ENCODE peak calls at places on chromosomes 5 and 9, in five cellular contexts. I is IMR-90, N is mucosa of descending colon, E is AG10803, W is foreskin fibroblast. D is an unnamed sample.

GRCh38 chr9:36725777-36726356 is 153.2 kb downstream of the MELK start:
- DNase-seq in E (no peak), W (no peak), N (no peak), I (no peak), D (no peak)

GRCh38 chr5:153755913-153756500 is 265.5 kb downstream of the GRIA1 start:
- DNase-seq in W (peak), E (peak), I (no peak), N (no peak), D (no peak)

GRCh38 chr5:31049461-31049860 is 144.0 kb upstream of the CDH6 start:
- DNase-seq in I (no peak), N (no peak), W (no peak), E (no peak), D (no peak)

GRCh38 chr5:65141487-65141886 is 340.2 kb downstream of the ADAMTS6 start:
- DNase-seq in W (no peak), N (no peak), I (no peak), E (peak), D (no peak)

GRCh38 chr9:89738137-89738932 is 133.5 kb downstream of the GADD45G start:
- DNase-seq in I (no peak), N (no peak), W (no peak), E (no peak), D (no peak)

GRCh38 chr9:93899609-93900435 is 55.3 kb downstream of the BARX1 start:
- DNase-seq in E (no peak), N (no peak), W (no peak), I (no peak), D (no peak)

GRCh38 chr9:122350577-122351355 is 20.1 kb upstream of the PTGS1 start:
- DNase-seq in E (peak), N (peak), W (peak), I (peak), D (peak)

GRCh38 chr9:27398982-27399653 is 102.2 kb upstream of the EQTN start:
- DNase-seq in I (no peak), N (no peak), E (no peak), W (no peak), D (no peak)

GRCh38 chr5:140383300-140383699 is 18.3 kb upstream of the ANKHD1 start:
- DNase-seq in N (no peak), E (no peak), I (no peak), W (no peak), D (no peak)

GRCh38 chr5:141680178-141680577 is 1.9 kb downstream of the ARAP3 start:
- DNase-seq in N (no peak), E (no peak), I (no peak), W (no peak), D (no peak)

GRCh38 chr5:51156838-51157237 is 226.4 kb upstream of the ISL1 start:
- DNase-seq in I (no peak), E (no peak), W (no peak), N (no peak), D (no peak)

GRCh38 chr5:68920888-68921287 is 172.9 kb upstream of the SLC30A5 start:
- DNase-seq in E (no peak), I (no peak), W (no peak), N (no peak), D (no peak)

GRCh38 chr5:62795912-62796311 is 217.3 kb downstream of the LRRC70 start:
- DNase-seq in I (no peak), N (no peak), E (no peak), W (no peak), D (no peak)

GRCh38 chr5:82335807-82336206 is 57.7 kb upstream of the RPS23 start:
- DNase-seq in N (no peak), I (peak), W (peak), E (peak), D (no peak)

GRCh38 chr9:105967798-105968197 is 273.5 kb downstream of the TMEM38B start:
- DNase-seq in W (no peak), N (no peak), E (no peak), I (no peak), D (no peak)

GRCh38 chr9:94861589-94862241 is 135.2 kb downstream of the AOPEP start:
- DNase-seq in I (peak), W (peak), E (peak), N (no peak), D (no peak)

GRCh38 chr5:169637085-169637855 is at the start of gene DOCK2:
- DNase-seq in W (no peak), E (no peak), I (no peak), N (peak), D (peak)

GRCh38 chr9:125376261-125377226 is 114.9 kb downstream of the GAPVD1 start:
- DNase-seq in I (no peak), E (no peak), N (no peak), W (no peak), D (no peak)

GRCh38 chr5:141958773-141959172 is 771 bp upstream of the PCDH12 start:
- DNase-seq in W (peak), E (peak), N (no peak), I (peak), D (no peak)

GRCh38 chr9:37678789-37679273 is 28.1 kb downstream of the FRMPD1 start:
- DNase-seq in W (no peak), E (no peak), I (no peak), N (no peak), D (no peak)

GRCh38 chr9:136551401-136552116 is 5.7 kb upstream of the NOTCH1 start:
- DNase-seq in I (peak), E (peak), N (peak), W (peak), D (peak)

GRCh38 chr9:5688109-5688508 is 59.2 kb downstream of the RIC1 start:
- DNase-seq in E (no peak), N (no peak), W (peak), I (peak), D (no peak)

GRCh38 chr5:93785475-93785874 is 44.1 kb upstream of the POU5F2 start:
- DNase-seq in I (no peak), N (no peak), E (no peak), W (no peak), D (no peak)

GRCh38 chr5:94017579-94017978 is 276.2 kb upstream of the POU5F2 start:
- DNase-seq in I (peak), W (peak), N (no peak), E (no peak), D (no peak)

GRCh38 chr9:22244141-22245011 is 202.2 kb upstream of the DMRTA1 start:
- DNase-seq in E (peak), W (peak), N (peak), I (peak), D (peak)

GRCh38 chr5:131720714-131721113 is 76.1 kb downstream of the FNIP1 start:
- DNase-seq in E (no peak), I (no peak), N (no peak), W (peak), D (no peak)

GRCh38 chr9:82333671-82334070 is 345.1 kb downstream of the SPATA31D1 start:
- DNase-seq in E (no peak), N (no peak), W (peak), I (peak), D (no peak)

GRCh38 chr5:41286696-41287095 is 73.4 kb upstream of the C6 start:
- DNase-seq in W (no peak), I (no peak), N (no peak), E (no peak), D (no peak)

GRCh38 chr9:112789493-112789892 is 38.9 kb downstream of the SNX30 start:
- DNase-seq in I (peak), E (peak), W (peak), N (no peak), D (no peak)

GRCh38 chr5:66701244-66701643 is 105.1 kb downstream of the MAST4 start:
- DNase-seq in I (no peak), E (no peak), N (no peak), W (no peak), D (peak)

GRCh38 chr5:14035859-14036440 is 91.5 kb upstream of the DNAH5 start:
- DNase-seq in I (peak), W (peak), N (no peak), E (peak), D (peak)

GRCh38 chr5:157460921-157461792 is 1.1 kb downstream of the NIPAL4 start:
- DNase-seq in W (no peak), N (no peak), E (no peak), I (no peak), D (no peak)

GRCh38 chr5:127696688-127697087 is 6.5 kb upstream of the CCDC192 start:
- DNase-seq in E (peak), N (no peak), W (peak), I (peak), D (no peak)

GRCh38 chr5:26482817-26483375 is 555.5 kb downstream of the CDH9 start:
- DNase-seq in E (peak), I (no peak), W (peak), N (no peak), D (peak)

GRCh38 chr5:141532726-141533125 is 43.8 kb downstream of the PCDHGC5 start:
- DNase-seq in N (no peak), I (no peak), W (peak), E (no peak), D (no peak)

GRCh38 chr5:108515706-108516105 is 133.8 kb upstream of the FBXL17 start:
- DNase-seq in N (no peak), E (peak), W (no peak), I (no peak), D (no peak)

GRCh38 chr5:1472964-1473628 is 27.9 kb upstream of the SLC6A3 start:
- DNase-seq in E (no peak), I (no peak), W (no peak), N (peak), D (no peak)

GRCh38 chr5:117590944-117591343 is 1016.3 kb upstream of the SEMA6A start:
- DNase-seq in E (no peak), I (peak), N (no peak), W (peak), D (peak)

GRCh38 chr9:131667576-131667975 is 72.3 kb downstream of the RAPGEF1 start:
- DNase-seq in I (no peak), N (no peak), W (no peak), E (peak), D (peak)

GRCh38 chr9:131668057-131668438 is 71.8 kb downstream of the RAPGEF1 start:
- DNase-seq in I (no peak), E (no peak), N (no peak), W (no peak), D (no peak)

GRCh38 chr9:131669234-131670172 is 70.4 kb downstream of the RAPGEF1 start:
- DNase-seq in N (no peak), E (no peak), I (no peak), W (no peak), D (no peak)

GRCh38 chr9:131670247-131670681 is 69.6 kb downstream of the RAPGEF1 start:
- DNase-seq in I (no peak), W (no peak), E (no peak), N (no peak), D (no peak)

DNA sequence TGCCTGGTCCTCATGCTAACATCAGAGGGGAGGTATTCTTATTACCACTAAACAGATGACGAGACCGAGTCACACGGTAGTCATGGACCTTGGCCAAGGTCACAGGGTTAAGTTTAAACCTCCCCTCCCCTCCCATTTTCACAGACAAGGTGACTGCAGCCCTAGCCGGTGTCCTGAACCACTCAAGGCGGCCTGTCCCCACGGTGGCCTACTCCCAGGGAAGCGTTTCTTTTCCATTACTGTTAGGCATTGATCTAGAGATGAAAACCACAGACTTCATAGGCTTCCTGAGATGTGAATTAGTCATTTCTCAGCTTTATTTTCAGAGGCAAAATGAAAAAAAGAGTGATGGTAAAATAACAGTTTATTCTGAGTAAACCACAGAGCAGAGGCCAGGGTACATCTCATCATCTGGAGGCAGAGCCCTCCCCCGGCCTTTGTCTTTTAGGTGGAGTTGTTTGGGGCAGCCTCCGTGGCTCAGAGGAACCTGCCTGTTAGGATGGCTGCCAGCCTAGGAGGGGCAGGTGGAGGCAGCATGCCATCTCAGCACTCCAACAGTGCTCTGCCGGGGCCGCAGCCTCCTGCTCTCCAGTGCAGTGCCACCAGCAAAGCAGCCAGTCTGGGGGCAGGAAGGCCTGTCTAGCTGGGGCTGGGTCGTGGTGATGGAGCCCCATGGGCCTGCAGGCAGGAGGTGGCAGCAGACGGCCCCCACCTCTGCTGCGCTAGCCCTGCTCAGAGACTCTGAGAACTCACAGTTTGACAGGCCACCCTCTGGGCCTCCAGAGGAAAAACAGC is 71.2 kb downstream of the RAPGEF1 start:
- DNase-seq in N (no peak), W (peak), E (peak), I (peak), D (peak)
- TF ChIP-seq CTCF in N (no peak), W (no peak), E (no peak), I (no peak), D (peak)

GRCh38 chr5:95554647-95555548 is at the start of the genes ARSK and SKIC3:
- DNase-seq in W (peak), I (peak), E (peak), N (peak), D (peak)
- TF ChIP-seq CTCF in W (peak), I (peak), E (peak), N (no peak), D (peak)

GRCh38 chr5:133423618-133424282 is 188.6 kb downstream of the FSTL4 start:
- DNase-seq in E (peak), N (peak), I (peak), W (peak), D (peak)
- TF ChIP-seq CTCF in E (peak), N (peak), I (peak), W (peak), D (peak)

GRCh38 chr9:119986205-119986604 is 593.8 kb downstream of the CDK5RAP2 start:
- DNase-seq in W (no peak), E (no peak), I (no peak), N (no peak), D (no peak)
- TF ChIP-seq CTCF in W (no peak), E (no peak), I (no peak), N (no peak), D (no peak)

DNA sequence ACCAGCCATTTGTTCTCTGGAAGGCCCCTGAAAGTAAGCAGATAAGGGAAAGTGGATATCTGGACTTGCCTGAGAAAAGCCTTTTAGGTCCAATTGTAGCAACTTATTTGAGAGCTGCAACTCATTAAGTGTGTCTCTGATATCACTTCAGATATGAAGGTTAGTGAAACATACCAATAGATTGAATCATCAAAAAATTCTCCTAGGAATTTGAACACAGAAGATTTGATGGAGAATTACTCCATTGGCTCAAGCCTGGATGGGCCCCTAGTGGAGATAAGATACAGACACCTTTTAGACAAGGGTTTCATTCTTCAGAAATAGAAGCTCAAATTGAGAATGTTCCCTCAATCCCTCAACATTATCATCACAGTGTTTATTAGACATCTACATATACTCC is 356.7 kb downstream of the NDUFS4 start:
- DNase-seq in I (peak), E (peak), N (no peak), W (peak), D (no peak)
- TF ChIP-seq CTCF in I (peak), E (peak), N (no peak), W (peak), D (no peak)

GRCh38 chr9:78439866-78440830 is 143.2 kb downstream of the PSAT1 start:
- DNase-seq in I (no peak), W (peak), E (no peak), N (no peak), D (no peak)
- TF ChIP-seq CTCF in I (no peak), W (no peak), E (peak), N (no peak), D (no peak)

DNA sequence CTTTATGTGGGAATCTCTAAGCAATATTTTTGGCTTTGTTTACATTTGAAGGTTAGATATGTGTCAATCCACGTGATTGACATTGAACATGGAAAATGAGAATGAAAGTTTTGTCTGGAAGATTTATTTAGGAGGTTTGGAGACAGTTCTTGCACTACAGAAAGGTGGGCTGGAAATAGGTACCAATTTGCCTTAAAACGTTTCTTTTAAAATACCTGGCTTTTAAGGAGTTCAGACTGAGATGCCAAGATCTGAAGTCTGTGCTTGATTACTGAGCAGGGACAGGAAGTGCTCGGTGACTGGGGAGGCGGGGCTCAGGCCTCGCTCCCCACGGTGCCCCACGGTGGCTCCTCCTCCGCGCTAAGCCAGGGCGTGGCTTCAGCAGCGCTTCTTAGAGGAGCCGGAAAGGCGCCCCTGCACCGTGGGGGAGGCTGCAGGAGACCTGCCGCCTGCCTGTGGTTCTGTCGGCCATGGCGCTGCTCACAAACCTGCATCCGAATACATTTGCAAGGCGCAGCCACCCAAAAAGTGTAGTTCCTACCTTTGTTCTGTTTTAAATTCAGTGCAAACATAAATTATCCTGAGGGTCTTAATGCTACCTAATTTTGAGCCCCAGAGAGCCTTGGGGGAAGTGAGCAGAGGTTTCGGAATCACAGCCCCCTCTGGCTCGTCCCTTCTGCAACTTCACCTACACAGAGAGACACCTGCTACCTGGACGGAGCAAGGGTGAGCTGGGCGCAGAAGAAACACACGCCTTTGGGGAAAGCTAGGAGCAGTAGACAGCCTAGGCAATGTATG is 49.2 kb downstream of the USP20 start:
- DNase-seq in N (peak), I (peak), E (peak), W (peak), D (peak)
- TF ChIP-seq CTCF in N (no peak), I (no peak), E (no peak), W (no peak), D (no peak)

GRCh38 chr5:100789641-100790160 is 113.4 kb downstream of the ST8SIA4 start:
- DNase-seq in W (no peak), N (no peak), E (no peak), I (no peak), D (no peak)

GRCh38 chr5:100791376-100791775 is 111.7 kb downstream of the ST8SIA4 start:
- DNase-seq in W (no peak), E (no peak), I (no peak), N (no peak), D (no peak)

GRCh38 chr5:100790951-100791350 is 112.1 kb downstream of the ST8SIA4 start:
- DNase-seq in E (no peak), W (no peak), N (no peak), I (no peak), D (no peak)

GRCh38 chr5:100788417-100788816 is 114.7 kb downstream of the ST8SIA4 start:
- DNase-seq in E (no peak), N (no peak), I (no peak), W (no peak), D (no peak)

DNA sequence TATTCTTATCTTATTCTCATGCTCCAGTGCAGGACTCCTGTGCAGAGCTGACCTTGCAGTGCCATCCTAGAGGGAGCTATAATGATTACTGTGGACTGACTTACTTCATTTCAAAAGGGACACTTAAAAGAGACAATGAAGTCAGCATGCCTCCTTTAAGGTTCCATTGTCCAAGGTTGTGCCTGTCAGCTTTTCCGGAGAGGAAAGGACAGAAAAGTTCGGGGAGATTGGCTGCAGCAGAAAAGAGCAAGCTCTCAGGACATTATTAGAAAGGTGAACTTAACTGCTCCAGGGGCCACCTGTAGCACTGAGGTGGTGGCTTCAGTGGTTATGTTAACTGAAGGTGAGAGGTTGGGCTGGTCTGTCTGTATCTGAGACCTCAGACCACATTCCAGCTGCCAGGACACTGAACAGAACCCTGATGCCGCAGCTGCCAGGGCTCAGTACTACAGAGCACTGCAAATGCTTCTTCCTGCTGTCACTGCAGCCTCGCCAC is 112.9 kb downstream of the ST8SIA4 start:
- DNase-seq in E (no peak), I (no peak), W (no peak), N (no peak), D (no peak)
- TF ChIP-seq CTCF in E (no peak), I (no peak), W (no peak), N (no peak), D (peak)

DNA sequence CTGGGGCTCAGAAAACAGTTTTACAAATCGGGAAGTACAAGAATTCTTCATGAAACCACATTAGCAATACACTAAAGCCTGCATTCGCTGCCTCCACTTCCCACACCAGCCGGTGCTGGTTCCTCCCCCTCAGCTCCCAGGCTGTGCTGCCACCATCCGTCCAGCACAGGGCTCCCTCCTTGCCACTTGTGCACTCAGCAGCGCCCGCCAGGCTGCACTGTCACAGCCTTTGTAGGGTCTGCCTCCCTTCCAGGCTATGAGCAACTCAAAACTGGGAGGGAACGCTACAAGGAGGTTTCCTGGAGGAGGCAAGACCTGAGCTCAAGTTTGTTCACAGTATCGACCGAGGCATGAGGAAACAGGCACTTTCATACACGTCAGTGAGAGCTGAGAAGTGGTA is 7.7 kb downstream of the MAPK9 start:
- DNase-seq in N (no peak), W (no peak), I (no peak), E (no peak), D (no peak)
- TF ChIP-seq CTCF in N (no peak), W (no peak), I (no peak), E (no peak), D (no peak)